ENCODE peak calls at places on chromosomes 13 and 19, in ten cellular contexts. A is body of pancreas; O is brain microvascular endothelial cell; Z is tibial artery; S is tibial nerve; H is lower leg skin; V is BJ; M is cardiac fibroblast; J is CD8-positive, alpha-beta T cell; F is NB4. Q is an unnamed sample.

GRCh38 chr13:50006426-50007135 is 8.7 kb upstream of the KCNRG start:
- DNase-seq in A (no peak), O (no peak), Z (no peak), S (no peak), H (no peak), V (no peak), M (peak; percentile 76), J (no peak), F (no peak), Q (no peak)

GRCh38 chr13:112693831-112694497 is 4.1 kb downstream of the ATP11A start:
- DNase-seq in A (peak; percentile 25), O (peak; percentile 34), Z (peak; percentile 59), S (peak; percentile 34), H (peak; percentile 79), V (peak; percentile 57), M (peak; percentile 77), J (no peak), F (peak; percentile 85), Q (peak; percentile 52)

GRCh38 chr19:49560358-49560900 is 19.9 kb downstream of the NOSIP start:
- DNase-seq in A (peak; percentile 83), O (no peak), Z (peak; percentile 72), S (peak; percentile 61), H (no peak), V (no peak), M (no peak), J (peak; percentile 56), F (no peak), Q (no peak)

GRCh38 chr19:35340431-35340830 is 7.3 kb upstream of the FFAR1 start:
- DNase-seq in A (no peak), O (no peak), Z (no peak), S (no peak), H (no peak), V (no peak), M (no peak), J (no peak), F (no peak), Q (no peak)

GRCh38 chr13:62973804-62974203 is 1558.2 kb upstream of the PCDH20 start:
- DNase-seq in A (no peak), O (no peak), Z (no peak), S (no peak), H (no peak), V (no peak), M (no peak), J (no peak), F (no peak), Q (no peak)

GRCh38 chr19:8696993-8697392 is 1.6 kb downstream of the ACTL9 start:
- DNase-seq in A (no peak), O (no peak), Z (no peak), S (no peak), H (no peak), V (no peak), M (no peak), J (no peak), F (no peak), Q (no peak)

GRCh38 chr19:58519087-58519354 is 589 bp downstream of the ZBTB45 start:
- DNase-seq in A (peak; percentile 66), O (peak; percentile 65), Z (peak; percentile 79), S (peak; percentile 54), H (peak; percentile 90), V (peak; percentile 8), M (peak; percentile 78), J (peak; percentile 52), F (peak; percentile 85), Q (peak; percentile 67)

GRCh38 chr13:35727881-35728280 is 251.4 kb upstream of the MAB21L1 start:
- DNase-seq in A (no peak), O (no peak), Z (no peak), S (no peak), H (peak; percentile 40), V (no peak), M (no peak), J (no peak), F (no peak), Q (no peak)

GRCh38 chr13:102845630-102846260 is at the start of gene ERCC5:
- DNase-seq in A (peak; percentile 93), O (peak; percentile 93), Z (peak; percentile 94), S (peak; percentile 93), H (peak; percentile 98), V (peak; percentile 76), M (peak; percentile 96), J (peak; percentile 97), F (peak; percentile 98), Q (peak; percentile 98)

GRCh38 chr13:102846261-102847015 is 606 bp downstream of the ERCC5 start:
- DNase-seq in A (peak; percentile 41), O (peak; percentile 39), Z (no peak), S (no peak), H (peak; percentile 88), V (no peak), M (peak; percentile 38), J (peak; percentile 53), F (peak; percentile 82), Q (peak; percentile 70)

GRCh38 chr13:102845289-102845629 is 573 bp upstream of the ERCC5 start:
- DNase-seq in A (no peak), O (no peak), Z (no peak), S (no peak), H (no peak), V (no peak), M (peak; percentile 12), J (no peak), F (no peak), Q (no peak)

GRCh38 chr13:102848956-102849355 is 3.1 kb downstream of the ERCC5 start:
- DNase-seq in A (no peak), O (no peak), Z (no peak), S (no peak), H (no peak), V (no peak), M (no peak), J (no peak), F (no peak), Q (no peak)

DNA sequence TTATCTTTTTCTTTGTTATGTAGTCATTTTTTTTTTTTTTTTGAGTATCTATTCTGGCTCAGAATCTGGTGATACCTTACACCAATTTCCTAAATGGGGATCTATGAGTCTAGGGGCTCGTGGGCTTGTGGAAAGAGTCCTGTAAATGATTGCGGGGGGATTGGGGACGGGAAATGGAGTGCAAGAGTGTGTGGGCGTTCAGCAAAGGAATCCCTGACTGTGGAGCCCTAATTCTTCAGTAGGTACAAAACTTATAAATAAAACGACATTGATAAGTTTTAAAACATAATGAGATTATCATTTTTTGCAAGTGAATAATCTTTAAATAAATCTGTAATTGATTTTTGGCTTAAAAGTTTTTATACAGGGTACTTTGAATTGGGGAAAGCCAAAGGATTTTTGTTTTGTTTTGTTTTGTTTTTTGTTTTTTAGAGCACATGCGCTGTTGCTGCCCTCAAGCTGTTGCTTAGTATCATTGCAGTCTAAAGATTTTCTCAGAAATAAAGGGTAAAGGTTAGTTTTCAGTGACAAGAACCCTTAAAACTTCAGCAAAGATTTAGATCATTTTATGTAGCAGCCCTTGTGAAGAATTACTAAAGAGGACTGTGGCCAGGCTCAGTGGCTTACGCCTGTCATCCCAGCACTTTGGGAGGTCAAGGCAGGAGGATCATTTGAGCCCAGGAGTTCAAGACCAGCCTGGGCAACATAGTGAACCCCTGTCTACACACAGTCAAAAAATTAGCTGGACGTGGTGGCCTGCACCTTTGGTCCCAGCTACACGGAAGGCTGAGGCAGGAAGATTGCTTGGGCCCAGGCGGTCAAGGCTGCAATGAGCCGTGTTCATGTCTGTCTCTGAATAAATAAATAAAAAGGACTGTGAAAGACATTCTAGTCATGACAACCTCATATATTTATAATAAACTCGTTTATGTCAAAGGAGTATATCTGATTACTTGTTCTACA is 1.7 kb downstream of the ERCC5 start:
- DNase-seq in A (peak; percentile 13), O (peak; percentile 11), Z (no peak), S (no peak), H (no peak), V (no peak), M (peak; percentile 70), J (no peak), F (peak; percentile 62), Q (peak; percentile 56)
- H3K4me3 ChIP-seq in A (peak overlapping the region; percentile 69), O (peak overlapping the region; percentile 93), Z (peak overlapping the region; percentile 66), S (peak overlapping the region; percentile 98), H (no peak overlapping the region), V (peak overlapping the region; percentile 98), M (peak overlapping the region; percentile 93), J (peak overlapping the region; percentile 96), F (peak overlapping the region; percentile 90), Q (peak overlapping the region; percentile 66)

DNA sequence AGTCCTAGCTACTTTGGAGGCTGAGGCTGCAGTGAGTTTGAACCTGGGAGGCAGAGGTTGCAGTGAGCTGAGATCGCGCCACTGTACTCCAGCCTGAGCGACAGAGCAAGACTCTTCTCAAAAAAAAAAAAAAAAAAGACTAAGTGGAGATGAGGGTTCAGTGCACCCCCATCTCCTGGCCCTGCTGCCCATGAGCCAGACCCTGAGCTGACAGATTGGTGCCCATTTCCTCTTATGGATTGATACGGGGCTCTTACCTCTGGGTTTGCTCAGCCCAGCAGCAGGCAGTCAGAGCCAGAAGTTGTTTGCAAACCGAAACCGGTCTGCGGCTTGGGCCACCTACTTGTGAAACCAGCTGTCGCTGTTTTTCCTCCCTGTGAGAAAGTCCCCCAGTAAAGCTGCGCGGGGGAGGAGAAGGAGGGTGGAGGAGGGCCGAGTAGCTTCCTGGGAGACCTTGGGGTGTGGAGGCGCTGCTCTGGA is 36.9 kb downstream of the ARRDC2 start:
- DNase-seq in A (peak; percentile 81), O (peak; percentile 62), Z (peak; percentile 90), S (peak; percentile 58), H (peak; percentile 93), V (no peak), M (peak; percentile 71), J (peak; percentile 87), F (peak; percentile 96), Q (peak; percentile 96)
- H3K4me3 ChIP-seq in A (no peak overlapping the region), O (peak overlapping the region; percentile 29), Z (peak overlapping the region; percentile 40), S (peak overlapping the region; percentile 41), H (no peak overlapping the region), V (no peak overlapping the region), M (peak overlapping the region; percentile 35), J (peak overlapping the region; percentile 44), F (peak overlapping the region; percentile 17), Q (no peak overlapping the region)

GRCh38 chr19:40533508-40533907 is 43.2 kb upstream of the SHKBP1 start:
- DNase-seq in A (no peak), O (no peak), Z (no peak), S (no peak), H (no peak), V (no peak), M (no peak), J (no peak), F (no peak), Q (no peak)

GRCh38 chr19:40529093-40529954 is 47.3 kb upstream of the SHKBP1 start:
- DNase-seq in A (peak; percentile 91), O (peak; percentile 42), Z (peak; percentile 88), S (peak; percentile 76), H (peak; percentile 97), V (peak; percentile 9), M (peak; percentile 82), J (peak; percentile 87), F (peak; percentile 69), Q (peak; percentile 91)

GRCh38 chr19:40528533-40529092 is 48.1 kb upstream of the SHKBP1 start:
- DNase-seq in A (no peak), O (no peak), Z (no peak), S (no peak), H (no peak), V (no peak), M (no peak), J (no peak), F (no peak), Q (no peak)

GRCh38 chr19:40528078-40528477 is 48.6 kb upstream of the SHKBP1 start:
- DNase-seq in A (no peak), O (no peak), Z (no peak), S (no peak), H (no peak), V (no peak), M (no peak), J (no peak), F (no peak), Q (no peak)

GRCh38 chr19:40530091-40530901 is 46.4 kb upstream of the SHKBP1 start:
- DNase-seq in A (peak; percentile 42), O (no peak), Z (no peak), S (no peak), H (no peak), V (no peak), M (no peak), J (peak; percentile 18), F (no peak), Q (no peak)
- H3K4me3 ChIP-seq in A (no peak overlapping the region), O (peak overlapping the region; percentile 15), Z (no peak overlapping the region), S (no peak overlapping the region), H (no peak overlapping the region), V (no peak overlapping the region), M (no peak overlapping the region), J (no peak overlapping the region), F (no peak overlapping the region), Q (no peak overlapping the region)

DNA sequence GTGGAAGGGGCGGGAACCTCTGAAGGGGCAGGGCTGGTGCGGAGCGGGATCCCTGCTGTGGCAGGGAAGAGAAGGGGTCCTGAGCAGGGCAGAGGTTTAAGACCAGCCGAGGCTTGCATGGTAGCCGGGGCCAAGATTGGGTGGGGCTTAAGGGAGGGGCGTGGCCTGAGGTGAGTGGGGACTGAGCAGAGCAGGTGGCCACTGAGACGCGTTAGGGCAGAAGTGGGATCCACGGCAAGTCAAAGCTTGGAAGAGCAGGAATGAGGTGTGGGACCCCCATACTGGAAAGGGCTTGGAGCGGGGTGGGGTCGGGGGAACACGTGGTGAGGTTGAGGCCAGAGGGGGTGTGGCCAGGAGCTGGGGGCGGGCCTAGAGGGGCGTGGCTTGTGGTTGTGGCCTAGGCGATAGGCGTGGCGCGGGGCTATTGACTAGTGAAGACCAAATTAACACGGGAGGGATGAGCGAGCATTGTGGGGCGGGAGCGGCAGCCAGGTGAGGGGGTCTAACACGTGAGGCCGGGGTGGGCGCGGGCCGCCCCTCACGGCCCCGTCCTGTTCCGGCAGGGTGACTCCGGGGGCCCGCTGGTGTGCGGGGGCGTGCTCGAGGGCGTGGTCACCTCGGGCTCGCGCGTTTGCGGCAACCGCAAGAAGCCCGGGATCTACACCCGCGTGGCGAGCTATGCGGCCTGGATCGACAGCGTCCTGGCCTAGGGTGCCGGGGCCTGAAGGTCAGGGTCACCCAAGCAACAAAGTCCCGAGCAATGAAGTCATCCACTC is 3.3 kb downstream of the CFD start:
- DNase-seq in A (peak; percentile 71), O (peak; percentile 26), Z (peak; percentile 80), S (peak; percentile 64), H (peak; percentile 94), V (no peak), M (peak; percentile 55), J (peak; percentile 82), F (no peak), Q (peak; percentile 79)
- H3K4me3 ChIP-seq in A (no peak overlapping the region), O (no peak overlapping the region), Z (no peak overlapping the region), S (no peak overlapping the region), H (no peak overlapping the region), V (peak overlapping the region; percentile 23), M (no peak overlapping the region), J (peak overlapping the region; percentile 39), F (no peak overlapping the region), Q (no peak overlapping the region)

Q was measured in GM12865.